ENCODE peak calls at places on chromosomes 1 and 21, in five cellular contexts. H is RPMI7951; Q is stimulated activated CD8-positive, alpha-beta memory T cell treated with anti-CD3 and anti-CD28 coated beads, Interleukin-7, amount 100 ng/mL, for 1 hour; K is lower leg skin; W is NCI-H1417. M is an unnamed sample.
A peak's percentile ranks its signal among the peaks of the same experiment; 100 is the strongest.

GRCh38 chr1:221279146-221279545 is 399.9 kb downstream of the HLX start:
- DNase-seq in H (no peak), Q (no peak), K (no peak), W (no peak), M (no peak)

GRCh38 chr1:234608026-234608719 is 1.8 kb downstream of the IRF2BP2 start:
- DNase-seq in H (peak; percentile 95), Q (peak; percentile 56), K (peak; percentile 93), W (peak; percentile 20), M (peak; percentile 87)

GRCh38 chr21:46183910-46184624 is at the start of gene SPATC1L:
- DNase-seq in H (peak; percentile 71), Q (peak; percentile 32), K (no peak), W (peak; percentile 45), M (no peak)

GRCh38 chr1:94783342-94784264 is 36.6 kb upstream of the SLC44A3 start:
- DNase-seq in H (peak; percentile 76), Q (no peak), K (peak; percentile 70), W (no peak), M (no peak)

GRCh38 chr1:151720974-151721787 is at the start of gene RIIAD1:
- DNase-seq in H (peak; percentile 39), Q (peak; percentile 13), K (no peak), W (peak; percentile 57), M (no peak)

GRCh38 chr1:78383923-78384322 is 106.9 kb upstream of the PTGFR start:
- DNase-seq in H (no peak), Q (no peak), K (no peak), W (no peak), M (no peak)

GRCh38 chr1:41830711-41831110 is 88.0 kb downstream of the HIVEP3 start:
- DNase-seq in H (no peak), Q (no peak), K (no peak), W (no peak), M (no peak)

GRCh38 chr1:1703796-1704195 is 11.2 kb upstream of the SLC35E2B start:
- DNase-seq in H (no peak), Q (no peak), K (no peak), W (no peak), M (no peak)

GRCh38 chr1:234556245-234556943 is 53.6 kb downstream of the IRF2BP2 start:
- DNase-seq in H (no peak), Q (no peak), K (no peak), W (no peak), M (no peak)

GRCh38 chr1:230864441-230864840 is 3.9 kb downstream of the C1orf198 start:
- DNase-seq in H (no peak), Q (no peak), K (no peak), W (no peak), M (no peak)

GRCh38 chr1:11880911-11881748 is 22.4 kb upstream of the NPPB start:
- DNase-seq in H (peak; percentile 43), Q (no peak), K (peak; percentile 25), W (no peak), M (no peak)

GRCh38 chr1:112708002-112708448 is 1.1 kb upstream of the RHOC start:
- DNase-seq in H (no peak), Q (no peak), K (no peak), W (no peak), M (no peak)

GRCh38 chr21:32886339-32886738 is 114.8 kb upstream of the PAXBP1 start:
- DNase-seq in H (peak; percentile 60), Q (no peak), K (no peak), W (peak; percentile 5), M (no peak)

GRCh38 chr1:54486864-54487263 is 61.2 kb upstream of the ACOT11 start:
- DNase-seq in H (no peak), Q (no peak), K (no peak), W (no peak), M (no peak)

GRCh38 chr1:62676606-62677356 is 11.4 kb downstream of the DOCK7 start:
- DNase-seq in H (peak; percentile 82), Q (no peak), K (no peak), W (no peak), M (peak; percentile 39)

GRCh38 chr1:150165622-150166612 is 16.2 kb downstream of the PLEKHO1 start:
- DNase-seq in H (peak; percentile 49), Q (peak; percentile 27), K (no peak), W (peak; percentile 67), M (peak; percentile 27)

GRCh38 chr1:214281030-214281901 is at the start of gene SMYD2:
- DNase-seq in H (peak; percentile 74), Q (peak; percentile 34), K (peak; percentile 43), W (peak; percentile 56), M (peak; percentile 39)

GRCh38 chr1:149848340-149848771 is 51.0 kb upstream of the BOLA1 start:
- DNase-seq in H (no peak), Q (no peak), K (no peak), W (no peak), M (no peak)

GRCh38 chr1:107264561-107264960 is 123.7 kb downstream of the NTNG1 start:
- DNase-seq in H (no peak), Q (no peak), K (no peak), W (no peak), M (no peak)

GRCh38 chr1:104855550-104855949 is 1105.9 kb downstream of the AMY1C start:
- DNase-seq in H (no peak), Q (no peak), K (no peak), W (no peak), M (no peak)

GRCh38 chr1:41483960-41484844 is at the start of gene EDN2:
- DNase-seq in H (no peak), Q (no peak), K (peak; percentile 48), W (peak; percentile 57), M (no peak)

GRCh38 chr1:48203287-48203900 is 19.1 kb upstream of the SLC5A9 start:
- DNase-seq in H (peak; percentile 16), Q (no peak), K (no peak), W (peak; percentile 68), M (no peak)

GRCh38 chr1:231421616-231421970 is 494 bp downstream of the EGLN1 start:
- DNase-seq in H (peak; percentile 45), Q (peak; percentile 4), K (no peak), W (peak; percentile 43), M (peak; percentile 14)

GRCh38 chr21:41706678-41707077 is 60.2 kb downstream of the RIPK4 start:
- DNase-seq in H (peak; percentile 76), Q (no peak), K (no peak), W (no peak), M (no peak)

GRCh38 chr1:220113136-220113695 is 19.3 kb downstream of the IARS2 start:
- DNase-seq in H (peak; percentile 34), Q (no peak), K (no peak), W (no peak), M (peak; percentile 44)

GRCh38 chr1:160993544-160993943 is 27.4 kb downstream of the F11R start:
- DNase-seq in H (peak; percentile 56), Q (no peak), K (no peak), W (peak; percentile 43), M (peak; percentile 52)

GRCh38 chr1:192565946-192566345 is 9.6 kb upstream of the RGS1 start:
- DNase-seq in H (no peak), Q (no peak), K (no peak), W (no peak), M (no peak)

GRCh38 chr1:204289280-204289679 is 70.4 kb downstream of the PLEKHA6 start:
- DNase-seq in H (no peak), Q (no peak), K (no peak), W (no peak), M (no peak)

GRCh38 chr1:94029135-94029993 is 91.6 kb downstream of the ABCA4 start:
- DNase-seq in H (no peak), Q (no peak), K (no peak), W (no peak), M (no peak)